ENCODE peak calls at places on chromosome 17, in ten cellular contexts. C is OCI-LY7; H is tibial artery; M is IMR-90; X is Caco-2; W is CD8-positive, alpha-beta T cell; P is bronchial epithelial cell; K is psoas muscle; F is lower leg skin; U is kidney epithelial cell. I is an unnamed sample.

GRCh38 chr17:72812823-72813222 is 279.7 kb downstream of the SLC39A11 start:
- DNase-seq in H (no peak), C (no peak), W (no peak), P (peak), F (no peak), K (no peak), M (peak), X (no peak), U (no peak), I (no peak)

GRCh38 chr17:47235506-47235905 is 18.1 kb upstream of the ITGB3 start:
- DNase-seq in C (no peak), W (no peak), P (no peak), F (no peak), H (no peak), K (no peak), M (no peak), X (no peak), U (no peak), I (no peak)

GRCh38 chr17:57480438-57481196 is 224.3 kb downstream of the MSI2 start:
- DNase-seq in U (no peak), K (no peak), H (no peak), C (no peak), X (no peak), M (peak), P (peak), F (no peak), W (no peak), I (no peak)

GRCh38 chr17:76617838-76618237 is 25.7 kb downstream of the ST6GALNAC1 start:
- DNase-seq in U (no peak), M (no peak), F (no peak), C (no peak), W (no peak), P (no peak), K (no peak), H (no peak), X (no peak), I (no peak)

GRCh38 chr17:70675070-70675590 is 505.8 kb downstream of the KCNJ2 start:
- DNase-seq in U (no peak), K (no peak), H (no peak), W (no peak), X (no peak), P (no peak), M (no peak), F (no peak), C (no peak), I (no peak)

GRCh38 chr17:45312477-45313418 is 4.1 kb downstream of the MAP3K14 start:
- DNase-seq in K (no peak), X (no peak), P (peak), H (no peak), C (no peak), M (no peak), U (no peak), W (no peak), F (no peak), I (no peak)

GRCh38 chr17:15409721-15410247 is 57.6 kb downstream of the CDRT4 start:
- DNase-seq in F (peak), U (peak), M (peak), X (no peak), W (no peak), C (no peak), K (peak), H (peak), P (peak), I (no peak)

GRCh38 chr17:28916302-28916934 is 13.5 kb upstream of the DHRS13 start:
- DNase-seq in M (peak), U (no peak), C (peak), K (no peak), W (no peak), H (peak), F (no peak), P (peak), X (peak), I (no peak)

GRCh38 chr17:45225051-45225700 is 3.5 kb downstream of the FMNL1 start:
- DNase-seq in W (no peak), H (no peak), P (peak), C (peak), M (no peak), F (no peak), X (no peak), U (no peak), K (no peak), I (no peak)

GRCh38 chr17:74862919-74863318 is 3.2 kb upstream of the GRIN2C start:
- DNase-seq in P (no peak), K (no peak), X (no peak), M (no peak), C (no peak), U (no peak), F (no peak), W (no peak), H (no peak), I (no peak)

GRCh38 chr17:68343976-68344375 is 52.7 kb downstream of the ARSG start:
- DNase-seq in W (no peak), H (no peak), U (no peak), P (no peak), X (no peak), C (peak), M (no peak), K (no peak), F (no peak), I (no peak)

DNA sequence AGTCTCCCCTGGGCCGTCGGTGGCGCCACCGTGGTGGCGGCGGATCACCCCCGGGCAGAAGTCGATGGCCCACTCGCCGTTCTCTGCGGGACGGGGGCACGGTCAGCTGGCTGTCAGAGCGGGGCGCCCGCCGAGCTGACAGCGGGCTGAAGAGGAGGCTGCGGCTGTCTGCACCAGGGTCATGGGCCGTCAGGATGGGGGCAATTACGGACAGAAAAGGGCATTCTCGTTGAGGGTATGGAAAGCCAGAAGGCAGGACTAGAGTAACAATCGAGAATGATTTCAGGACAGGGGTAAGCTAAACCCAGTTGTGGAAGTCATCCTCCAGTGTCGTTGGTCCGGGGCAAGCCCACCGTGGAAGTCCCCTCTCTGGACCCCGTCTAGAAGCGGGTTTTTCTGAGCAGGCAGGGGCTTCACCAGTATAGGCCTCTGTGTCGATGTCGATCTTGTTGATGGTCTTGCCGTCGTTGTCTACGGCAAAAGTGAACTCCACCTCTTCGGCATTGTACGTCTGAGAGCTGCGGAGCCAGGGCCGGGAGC is 1.7 kb downstream of the CHRNE start:
- DNase-seq in W (no peak), P (no peak), K (no peak), M (no peak), F (no peak), C (no peak), X (no peak), H (no peak), U (no peak), I (no peak)
- H3K4me3 ChIP-seq in W (no peak), P (no peak), K (peak), M (no peak), F (no peak), C (peak), X (no peak), H (peak), U (no peak), I (peak)

DNA sequence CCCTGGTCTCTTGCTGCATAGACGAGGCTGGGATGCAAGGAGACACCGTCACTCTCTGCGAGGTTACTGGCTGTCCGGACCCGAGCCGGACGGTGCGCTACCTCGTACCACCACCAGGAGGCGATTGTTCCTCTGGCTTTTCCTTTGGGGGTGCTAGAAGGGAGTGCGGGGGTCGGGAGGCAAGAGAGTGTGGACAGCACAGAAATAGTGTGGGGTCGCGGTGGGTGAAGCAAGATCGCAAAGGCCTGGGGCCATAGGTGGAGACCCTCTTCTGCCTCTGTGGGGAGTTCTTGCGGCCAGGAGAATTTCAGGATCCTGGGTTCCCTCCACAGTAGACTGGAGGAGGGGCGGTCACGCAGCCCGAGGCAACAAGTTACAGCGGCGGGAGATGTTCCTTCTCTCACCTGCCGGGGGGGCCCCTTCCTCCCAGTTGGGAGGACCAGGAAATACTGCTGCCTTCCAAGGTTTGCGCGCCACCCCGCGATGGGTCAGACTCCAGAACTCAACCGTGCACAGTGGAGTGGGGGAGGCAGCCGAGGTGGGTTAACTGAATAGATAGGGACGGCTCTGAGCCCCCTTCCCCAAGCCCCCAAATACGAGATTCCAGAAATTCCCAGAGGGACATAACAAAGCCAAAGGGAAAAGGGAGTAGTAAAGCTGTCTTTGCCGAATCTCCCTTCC is 6.9 kb downstream of the PHOSPHO1 start:
- DNase-seq in P (no peak), C (peak), U (no peak), K (peak), F (peak), M (peak), W (peak), X (peak), H (no peak), I (no peak)
- TF ChIP-seq CTCF in P (peak), C (peak), U (peak), K (peak), F (peak), M (peak), W (peak), X (peak), H (peak), I (peak)

DNA sequence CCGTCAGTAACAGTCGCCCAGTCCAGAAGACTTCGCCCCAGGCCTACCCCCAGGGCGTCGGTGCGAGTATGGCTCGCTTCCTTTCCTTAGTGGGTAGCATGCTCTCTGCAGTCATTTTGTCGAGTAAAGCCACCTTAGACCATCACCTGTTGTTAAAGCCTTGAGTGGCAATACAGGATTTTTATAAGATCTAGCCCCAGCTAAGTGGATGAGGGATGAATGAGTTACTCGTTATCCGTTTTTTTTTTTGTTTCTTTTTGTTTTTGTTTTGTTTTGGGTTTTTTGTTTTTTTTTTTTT is 322 bp upstream of the KLHL11 start:
- DNase-seq in K (no peak), M (no peak), P (no peak), F (no peak), H (no peak), W (no peak), X (no peak), C (no peak), U (no peak), I (no peak)
- H3K4me3 ChIP-seq in K (peak), M (peak), P (peak), F (no peak), H (peak), W (peak), X (peak), C (peak), U (peak), I (peak)

DNA sequence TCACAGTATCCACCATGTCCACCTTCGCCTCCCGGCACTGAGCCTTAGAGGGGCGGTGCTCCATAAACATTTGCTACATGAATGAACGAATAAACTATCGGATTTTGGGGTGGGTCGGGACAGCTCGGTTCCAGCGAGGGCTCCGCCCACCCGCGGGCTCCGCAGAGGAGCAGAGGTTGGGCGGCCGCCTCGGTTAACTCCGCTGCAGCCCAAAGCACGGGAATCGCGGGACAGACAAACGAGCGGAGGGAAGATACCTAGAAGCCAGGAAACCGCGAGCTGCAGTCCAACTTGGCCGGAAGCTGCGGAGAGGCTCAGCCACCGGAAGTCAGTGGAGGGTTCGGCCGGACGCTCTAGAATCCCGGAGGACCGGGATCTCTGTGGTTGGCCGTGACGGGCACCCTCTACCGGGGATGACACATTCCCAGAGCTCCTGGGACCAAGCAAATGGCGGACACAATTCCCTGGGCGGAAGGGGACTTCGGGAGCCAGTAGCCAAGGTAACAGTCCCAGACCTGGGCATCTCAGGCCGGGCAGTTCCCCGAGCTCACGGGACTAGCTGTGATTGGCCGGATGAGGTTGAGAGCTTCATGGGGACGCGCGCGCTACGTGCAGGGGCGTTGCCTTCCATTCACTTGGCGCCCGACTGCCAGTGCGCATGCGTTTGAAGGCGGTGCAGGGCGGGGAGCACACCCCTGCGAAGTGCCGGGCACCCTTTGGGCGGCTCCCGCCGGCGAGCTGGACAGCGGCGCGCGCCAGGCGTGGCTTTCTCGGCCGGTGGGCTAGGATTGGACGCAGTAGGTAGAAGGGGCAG is 489 bp upstream of the MAPK7 start:
- DNase-seq in C (peak), W (peak), M (peak), P (peak), U (peak), X (peak), H (peak), K (peak), F (peak), I (peak)
- TF ChIP-seq CTCF in C (no peak), W (no peak), M (no peak), P (no peak), U (no peak), X (peak), H (no peak), K (no peak), F (no peak), I (no peak)

GRCh38 chr17:40995121-40995520 is 1.2 kb upstream of the KRTAP3-3 start:
- DNase-seq in M (no peak), H (no peak), K (no peak), W (no peak), X (no peak), U (no peak), P (no peak), F (no peak), C (no peak), I (no peak)
- H3K4me3 ChIP-seq in M (no peak), H (no peak), K (no peak), W (no peak), X (no peak), U (no peak), P (no peak), F (no peak), C (no peak), I (no peak)